ENCODE peak calls at places on chromosomes 12 and 14, in five cellular contexts. T is aorta, D is GM23248, E is mesendoderm, Q is tibial artery. Y is an unnamed sample. For H3K4me1 and H3K36me3, the result is how much of the 10 kb centered on the place peaks cover.

GRCh38 chr14:23578560-23579310 is at the start of gene JPH4:
- DNase-seq in E (no peak), T (no peak), Q (no peak), D (no peak), Y (no peak)

GRCh38 chr12:7411343-7411742 is 32.6 kb downstream of the CD163L1 start:
- DNase-seq in T (no peak), D (no peak), Q (no peak), E (peak), Y (no peak)

GRCh38 chr12:59895161-59895785 is 299.4 kb downstream of the SLC16A7 start:
- DNase-seq in E (no peak), T (no peak), Q (no peak), D (no peak), Y (no peak)

GRCh38 chr12:59736359-59736758 is 140.5 kb downstream of the SLC16A7 start:
- DNase-seq in Q (no peak), D (peak), E (peak), T (no peak), Y (no peak)

GRCh38 chr12:54258286-54258685 is 21.6 kb downstream of the CBX5 start:
- DNase-seq in Q (no peak), E (peak), D (peak), T (no peak), Y (no peak)

GRCh38 chr14:23362200-23362599 is 2.8 kb downstream of the EFS start:
- DNase-seq in D (peak), T (no peak), Q (no peak), E (peak), Y (no peak)

GRCh38 chr12:121420109-121420508 is 20.2 kb downstream of the RNF34 start:
- DNase-seq in Q (no peak), T (no peak), E (no peak), D (no peak), Y (no peak)

GRCh38 chr12:1277905-1278304 is 286.9 kb downstream of the ERC1 start:
- DNase-seq in Q (no peak), D (no peak), T (no peak), E (no peak), Y (no peak)

GRCh38 chr12:52193991-52194390 is 2.2 kb upstream of the KRT80 start:
- DNase-seq in E (peak), Q (no peak), T (no peak), D (no peak), Y (no peak)

GRCh38 chr12:70068743-70069142 is 174.5 kb upstream of the CNOT2 start:
- DNase-seq in Q (no peak), T (no peak), E (no peak), D (no peak), Y (no peak)

GRCh38 chr12:47394070-47394469 is 311.8 kb downstream of the RPAP3 start:
- DNase-seq in E (peak), Q (no peak), T (no peak), D (no peak), Y (no peak)

GRCh38 chr12:115097406-115097805 is 413.4 kb upstream of the TBX3 start:
- DNase-seq in D (no peak), T (no peak), E (no peak), Q (no peak), Y (no peak)
- H3K4me3 ChIP-seq in D (no peak), T (no peak), E (no peak), Q (no peak), Y (no peak)

GRCh38 chr12:104297477-104298113 is 5.9 kb upstream of the EID3 start:
- DNase-seq in T (no peak), E (no peak), D (no peak), Q (no peak), Y (no peak)
- H3K4me1 ChIP-seq in T (under half), E (under half), D (under half), Q (under half), Y (under half)

DNA sequence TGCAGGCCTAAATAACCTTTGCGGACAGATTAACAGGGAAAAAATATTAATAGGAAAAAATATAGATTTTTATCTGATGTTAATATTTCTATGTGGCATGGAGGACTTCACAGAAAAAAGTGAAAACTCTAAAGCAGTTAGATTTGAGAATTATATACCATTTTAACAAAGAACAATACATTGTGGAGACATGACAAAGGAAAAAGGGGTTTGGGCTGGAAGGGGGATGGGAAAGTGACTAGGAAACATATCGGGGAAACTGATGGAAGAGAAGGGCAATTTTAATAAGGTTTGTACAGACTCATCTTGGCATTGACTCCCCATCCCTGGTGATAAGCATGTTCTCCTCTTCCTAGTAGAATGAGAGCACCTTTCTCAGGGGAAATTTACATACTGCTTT is 21.0 kb upstream of the GPRC5D start:
- DNase-seq in D (no peak), E (no peak), Q (no peak), T (no peak), Y (no peak)
- H3K36me3 ChIP-seq in D (under half), E (under half), Q (under half), T (under half), Y (under half)

DNA sequence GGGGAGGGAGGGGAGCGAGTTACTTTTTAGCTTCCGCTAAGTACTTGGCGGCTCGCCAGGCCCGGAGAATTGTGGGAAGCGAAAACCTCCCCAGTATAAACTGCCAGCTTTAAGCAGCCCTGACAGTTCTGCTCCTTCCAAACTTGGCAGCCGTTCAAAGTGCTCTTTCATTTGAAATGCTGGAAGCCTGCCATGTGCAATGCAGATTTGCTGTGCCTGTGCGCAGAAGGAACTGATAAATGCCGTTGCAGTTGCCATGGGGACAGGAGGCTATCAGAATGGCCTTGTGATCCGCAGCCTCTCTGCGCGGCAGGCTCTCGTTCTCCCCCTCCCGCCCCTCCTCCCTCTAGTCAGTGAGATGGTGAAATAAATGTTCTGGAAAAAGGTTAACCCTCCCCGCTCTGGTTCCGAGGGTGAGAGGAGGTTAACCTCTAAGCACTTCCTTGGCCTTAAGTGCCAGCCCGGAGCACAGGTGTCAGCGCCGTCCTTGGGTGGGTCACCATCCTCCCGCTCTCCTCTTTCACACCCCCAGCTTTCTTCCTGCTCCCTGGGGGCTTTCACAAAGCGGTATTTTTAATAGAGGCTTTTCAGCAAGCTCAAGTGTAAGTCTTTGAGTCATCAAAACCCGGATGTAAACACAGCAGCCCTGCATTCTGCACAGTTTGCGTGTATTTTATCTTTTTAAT is 11.9 kb upstream of the IRF2BPL start:
- DNase-seq in E (peak), D (peak), Q (peak), T (peak), Y (peak)
- H3K4me3 ChIP-seq in E (no peak), D (peak), Q (peak), T (no peak), Y (peak)

DNA sequence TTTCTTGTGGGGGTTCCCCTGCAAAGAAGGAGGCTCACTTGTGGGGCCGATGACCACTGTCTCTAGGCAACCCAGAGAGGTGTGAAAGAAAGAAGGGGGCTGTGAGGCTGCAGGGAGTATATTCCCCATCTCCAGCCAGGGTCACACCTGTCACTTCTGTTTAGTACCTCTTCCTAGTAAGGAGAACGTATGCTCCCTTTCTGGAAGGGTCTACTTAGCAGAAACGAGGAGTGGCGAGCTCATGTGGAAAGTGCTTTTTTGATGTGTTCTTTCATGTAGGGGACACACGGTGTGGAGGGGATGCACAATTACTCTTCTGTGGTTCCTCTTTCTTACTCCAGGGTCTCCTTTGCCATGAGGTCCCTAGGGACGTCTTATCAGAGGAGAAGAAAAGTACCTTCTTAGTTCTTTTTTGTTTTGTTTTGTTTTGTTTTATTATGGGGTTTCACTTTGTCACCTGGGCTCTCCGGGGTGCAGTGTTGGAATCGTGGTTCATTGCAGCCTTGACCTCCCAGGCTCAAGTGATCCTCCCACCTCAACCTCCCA is 58.3 kb downstream of the PRKCH start:
- DNase-seq in D (no peak), Q (no peak), T (no peak), E (no peak), Y (no peak)
- H3K4me1 ChIP-seq in D (under half), Q (under half), T (under half), E (under half), Y (under half)

DNA sequence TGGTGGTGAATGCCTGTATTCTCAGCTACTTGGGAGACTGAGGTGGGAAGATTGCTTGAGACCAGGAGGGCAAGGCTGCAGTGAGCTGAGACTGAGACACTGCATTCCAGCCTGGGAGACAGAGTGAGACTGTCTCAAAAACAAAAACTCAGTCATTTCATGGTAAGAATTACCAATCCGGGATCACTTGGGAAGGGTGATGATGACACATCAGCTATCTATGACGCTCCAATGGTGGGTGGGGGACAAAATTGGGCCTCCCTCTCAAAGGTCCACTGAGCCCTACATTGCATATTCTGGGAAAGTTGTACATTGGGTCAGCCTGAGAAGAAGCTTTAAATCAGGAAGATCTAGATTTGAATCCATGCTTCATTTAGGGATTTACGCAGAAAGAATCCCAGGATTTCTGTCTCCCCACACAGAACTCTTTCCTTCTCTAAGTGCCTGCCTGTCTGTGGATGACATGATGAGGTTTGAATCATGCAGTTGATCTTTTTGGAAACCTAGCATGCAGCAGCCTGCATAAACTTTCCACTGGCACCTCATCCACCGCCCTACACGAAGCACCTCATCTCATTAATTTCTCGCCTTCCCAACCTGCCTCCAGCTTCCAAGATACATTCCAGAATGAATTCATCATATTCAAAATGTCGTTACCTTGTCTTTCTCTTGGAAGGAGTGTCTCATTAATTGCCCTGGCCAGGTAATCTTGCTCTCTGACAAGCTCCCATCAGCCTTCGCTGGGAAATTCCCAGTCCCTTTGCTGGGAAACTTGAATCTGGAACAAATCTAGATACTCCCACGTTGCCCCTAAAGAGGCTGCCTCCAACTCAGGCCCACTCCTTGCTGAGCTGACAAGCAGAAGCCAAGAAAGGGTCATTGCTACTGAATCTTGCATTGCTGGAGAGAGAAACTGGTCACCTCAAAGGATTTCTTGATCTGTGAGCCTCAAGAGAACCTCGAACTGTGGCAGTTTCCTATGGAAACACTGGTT is 48.1 kb downstream of the SERPINA3 start:
- DNase-seq in Q (no peak), T (no peak), E (no peak), D (peak), Y (no peak)
- H3K36me3 ChIP-seq in Q (under half), T (under half), E (under half), D (under half), Y (under half)

GRCh38 chr12:108839890-108840230 is 17.5 kb downstream of the SSH1 start:
- DNase-seq in Q (no peak), D (no peak), T (no peak), E (no peak), Y (no peak)
- H3K4me3 ChIP-seq in Q (no peak), D (no peak), T (no peak), E (no peak), Y (no peak)

GRCh38 chr12:13133886-13134285 is 30.4 kb upstream of the GSG1 start:
- DNase-seq in T (no peak), D (no peak), E (no peak), Q (no peak), Y (no peak)
- H3K4me1 ChIP-seq in T (under half), D (under half), E (under half), Q (under half), Y (under half)